ENCODE peak calls at places on chromosome 9, in nine cellular contexts. E is mesenchymal stem cell; X is CD8-positive, alpha-beta T cell; N is CD8-positive, alpha-beta memory T cell; B is K562; F is astrocyte; D is coronary artery; Z is IMR-90; Q is left lung. H is an unnamed sample.

GRCh38 chr9:132162764-132163456 is 1.1 kb downstream of the NTNG2 start:
- DNase-seq in E (no peak), Q (no peak), F (no peak), Z (no peak), X (no peak), D (no peak), B (no peak), N (no peak), H (no peak)

GRCh38 chr9:9032950-9033349 is 1233.4 kb upstream of the DMAC1 start:
- DNase-seq in N (no peak), Z (no peak), F (no peak), E (no peak), D (no peak), Q (no peak), B (no peak), X (no peak), H (no peak)

GRCh38 chr9:93025736-93026135 is 32.8 kb upstream of the SUSD3 start:
- DNase-seq in Z (no peak), Q (no peak), E (no peak), N (no peak), D (no peak), X (no peak), B (no peak), F (no peak), H (peak)

GRCh38 chr9:94788706-94789105 is 62.2 kb downstream of the AOPEP start:
- DNase-seq in N (no peak), F (no peak), E (no peak), D (no peak), Q (no peak), Z (no peak), B (no peak), X (no peak), H (no peak)

GRCh38 chr9:134724231-134724911 is 82.8 kb downstream of the COL5A1 start:
- DNase-seq in N (no peak), X (no peak), B (no peak), F (peak), Q (no peak), E (peak), D (no peak), Z (peak), H (no peak)

GRCh38 chr9:95065224-95065623 is 252.3 kb downstream of the FANCC start:
- DNase-seq in E (no peak), B (no peak), X (no peak), F (no peak), Q (no peak), Z (no peak), D (no peak), N (no peak), H (no peak)

GRCh38 chr9:15977438-15977837 is 424.6 kb downstream of the CCDC171 start:
- DNase-seq in B (no peak), F (peak), E (no peak), Q (no peak), Z (no peak), D (no peak), N (no peak), X (no peak), H (no peak)

GRCh38 chr9:72696481-72696880 is 175.1 kb downstream of the TMC1 start:
- DNase-seq in Q (no peak), F (no peak), N (no peak), Z (no peak), X (no peak), E (no peak), B (no peak), D (no peak), H (no peak)

GRCh38 chr9:38063363-38063707 is 5.7 kb downstream of the SHB start:
- DNase-seq in E (peak), D (no peak), Z (no peak), Q (peak), F (no peak), B (no peak), X (no peak), N (no peak), H (peak)

GRCh38 chr9:979983-980382 is 3.5 kb downstream of the DMRT3 start:
- DNase-seq in Z (no peak), X (no peak), B (no peak), N (no peak), D (no peak), E (no peak), F (no peak), Q (no peak), H (no peak)

GRCh38 chr9:32378993-32379729 is 5.3 kb upstream of the ACO1 start:
- DNase-seq in F (peak), E (peak), B (peak), N (peak), X (peak), Z (peak), Q (no peak), D (no peak), H (peak)

GRCh38 chr9:70902705-70903131 is 218.7 kb downstream of the TRPM3 start:
- DNase-seq in F (peak), N (no peak), D (no peak), Q (no peak), Z (peak), B (no peak), E (peak), X (no peak), H (peak)

GRCh38 chr9:90408659-90409058 is 234.0 kb downstream of the DIRAS2 start:
- DNase-seq in E (no peak), F (no peak), X (no peak), Z (no peak), N (no peak), D (no peak), B (no peak), Q (no peak), H (no peak)
- H3K4me3 ChIP-seq in E (no peak), F (no peak), X (no peak), Z (no peak), N (no peak), D (no peak), B (no peak), Q (no peak), H (no peak)

GRCh38 chr9:34322899-34323591 is 6.0 kb downstream of the KIF24 start:
- DNase-seq in X (no peak), B (no peak), Z (peak), E (no peak), D (no peak), Q (no peak), F (no peak), N (no peak), H (peak)
- H3K4me3 ChIP-seq in X (no peak), B (no peak), Z (no peak), E (no peak), D (no peak), Q (no peak), F (no peak), N (no peak), H (no peak)

GRCh38 chr9:136700959-136701664 is 11.3 kb upstream of the DIPK1B start:
- DNase-seq in E (no peak), F (no peak), D (no peak), B (no peak), Q (no peak), X (peak), N (peak), Z (peak), H (peak)
- H3K4me3 ChIP-seq in E (no peak), F (no peak), D (no peak), B (no peak), Q (no peak), X (peak), N (peak), Z (no peak), H (peak)

GRCh38 chr9:34610434-34611206 is 1.3 kb downstream of the RPP25L start:
- DNase-seq in D (no peak), Q (no peak), N (no peak), X (no peak), E (no peak), F (no peak), Z (no peak), B (no peak), H (no peak)

GRCh38 chr9:34611811-34612787 is at the start of gene RPP25L:
- DNase-seq in Z (peak), X (peak), B (peak), N (peak), E (peak), D (peak), Q (peak), F (peak), H (peak)

GRCh38 chr9:34611251-34611810 is 566 bp downstream of the RPP25L start:
- DNase-seq in F (no peak), B (no peak), E (no peak), Q (no peak), D (no peak), Z (no peak), N (no peak), X (no peak), H (no peak)

GRCh38 chr9:34615132-34615531 is 3.2 kb upstream of the RPP25L start:
- DNase-seq in Q (no peak), F (no peak), E (no peak), Z (no peak), N (no peak), B (no peak), D (no peak), X (no peak), H (no peak)

DNA sequence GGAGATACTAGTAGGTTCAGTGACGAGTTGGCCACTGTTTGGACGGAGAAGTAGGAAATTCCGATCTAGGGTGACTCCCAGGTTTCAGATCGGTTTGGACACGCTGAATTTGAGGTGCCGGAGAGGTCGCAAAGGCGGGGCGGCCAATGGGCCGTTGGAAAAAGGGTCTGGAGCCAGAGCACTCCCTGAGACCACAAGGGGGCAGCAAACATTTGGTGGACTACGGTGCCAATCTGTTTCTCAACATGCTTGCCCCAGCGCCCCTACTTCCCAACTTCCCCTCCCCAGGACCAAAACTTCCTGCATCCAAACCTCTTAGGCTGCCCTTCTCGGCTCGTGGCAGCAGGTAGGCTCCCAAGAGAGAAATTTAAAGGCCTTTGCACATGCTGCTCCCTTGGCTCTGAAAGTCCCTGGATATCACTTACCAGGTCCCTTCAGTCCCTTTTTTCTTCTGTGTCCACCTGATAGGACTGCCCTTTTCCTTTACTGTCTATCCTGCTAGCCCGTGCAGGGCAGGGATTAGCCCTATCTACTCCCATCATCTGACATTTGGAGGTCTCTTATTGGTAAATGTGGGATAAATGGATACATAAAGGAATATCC is 992 bp upstream of the RPP25L start:
- DNase-seq in Z (peak), N (peak), B (peak), F (peak), X (peak), E (peak), D (no peak), Q (peak), H (peak)
- H3K4me3 ChIP-seq in Z (peak), N (peak), B (peak), F (peak), X (peak), E (peak), D (peak), Q (peak), H (peak)

GRCh38 chr9:77450093-77450475 is 198.0 kb downstream of the GNA14 start:
- DNase-seq in Q (no peak), X (no peak), D (no peak), Z (no peak), N (no peak), B (no peak), F (no peak), E (no peak), H (no peak)
- H3K4me3 ChIP-seq in Q (no peak), X (no peak), D (no peak), Z (no peak), N (no peak), B (no peak), F (no peak), E (no peak), H (no peak)

GRCh38 chr9:106738109-106738508 is 124.9 kb upstream of the ZNF462 start:
- DNase-seq in Q (no peak), X (no peak), Z (no peak), F (no peak), D (no peak), N (no peak), B (no peak), E (no peak), H (no peak)
- H3K4me3 ChIP-seq in Q (no peak), X (no peak), Z (no peak), F (no peak), D (no peak), N (no peak), B (no peak), E (no peak), H (no peak)